ENCODE peak calls at places on chromosomes 11 and 22, in six cellular contexts. G is CD8-positive, alpha-beta memory T cell; W is T1000; O is adipocyte; T is hypothalamus; I is astrocyte of the spinal cord. V is an unnamed sample.

GRCh38 chr11:65862191-65862735 is 2.0 kb downstream of the MUS81 start:
- DNase-seq in G (peak), W (no peak), O (no peak), T (no peak), I (no peak), V (no peak)

GRCh38 chr22:50170453-50171318 is at the start of gene PANX2:
- DNase-seq in G (peak), W (no peak), O (peak), T (no peak), I (no peak), V (peak)

GRCh38 chr11:64743591-64744543 is at the start of gene RASGRP2:
- DNase-seq in G (peak), W (no peak), O (peak), T (peak), I (no peak), V (peak)

GRCh38 chr11:82871646-82872045 is 28.6 kb downstream of the PRCP start:
- DNase-seq in G (no peak), W (no peak), O (no peak), T (no peak), I (no peak), V (no peak)

GRCh38 chr11:126602349-126602940 is 247.0 kb downstream of the ST3GAL4 start:
- DNase-seq in G (no peak), W (no peak), O (no peak), T (no peak), I (no peak), V (no peak)

GRCh38 chr22:44391481-44392445 is 79.0 kb upstream of the SHISAL1 start:
- DNase-seq in G (peak), W (no peak), O (no peak), T (no peak), I (no peak), V (no peak)

GRCh38 chr22:40094449-40094848 is 83.3 kb upstream of the TNRC6B start:
- DNase-seq in G (no peak), W (no peak), O (peak), T (no peak), I (no peak), V (no peak)

GRCh38 chr11:59201376-59201775 is 11.4 kb downstream of the MPEG1 start:
- DNase-seq in G (no peak), W (no peak), O (no peak), T (no peak), I (no peak), V (no peak)

GRCh38 chr11:77212314-77213007 is 84.4 kb downstream of the MYO7A start:
- DNase-seq in G (no peak), W (no peak), O (no peak), T (no peak), I (no peak), V (no peak)

GRCh38 chr11:62012451-62013265 is 45.2 kb upstream of the FTH1 start:
- DNase-seq in G (no peak), W (peak), O (peak), T (no peak), I (no peak), V (no peak)

GRCh38 chr22:19962909-19963806 is 21.5 kb upstream of the TXNRD2 start:
- DNase-seq in G (no peak), W (peak), O (peak), T (no peak), I (no peak), V (peak)

GRCh38 chr22:45459235-45459634 is 43.4 kb upstream of the FBLN1 start:
- DNase-seq in G (no peak), W (no peak), O (no peak), T (no peak), I (no peak), V (no peak)

GRCh38 chr11:128687321-128687720 is 6.6 kb upstream of the FLI1 start:
- DNase-seq in G (peak), W (no peak), O (no peak), T (no peak), I (no peak), V (no peak)

GRCh38 chr11:74543991-74544390 is 48.4 kb upstream of the POLD3 start:
- DNase-seq in G (no peak), W (no peak), O (no peak), T (no peak), I (no peak), V (peak)

V was measured in pancreas.